ENCODE peak calls at places on chromosomes 6 and 20, in six cellular contexts. F, J, Y, R, U and D are unnamed samples.

GRCh38 chr6:128452713-128453112 is 67.7 kb downstream of the PTPRK start:
- DNase-seq in F (no peak), J (no peak), Y (no peak), R (no peak), U (no peak), D (no peak)

GRCh38 chr6:33126101-33126714 is 50.4 kb downstream of the HLA-DPB1 start:
- DNase-seq in F (peak), J (no peak), Y (no peak), R (peak), U (peak), D (no peak)

GRCh38 chr20:1894471-1894950 is 696 bp upstream of the SIRPA start:
- DNase-seq in F (no peak), J (no peak), Y (peak), R (no peak), U (peak), D (no peak)

GRCh38 chr6:63805808-63806572 is 170.4 kb downstream of the PHF3 start:
- DNase-seq in F (no peak), J (peak), Y (no peak), R (peak), U (peak), D (no peak)

GRCh38 chr20:56359212-56360132 is 698 bp downstream of the FAM210B start:
- DNase-seq in F (peak), J (no peak), Y (peak), R (peak), U (peak), D (peak)

GRCh38 chr6:100924574-100924973 is 43.4 kb upstream of the ASCC3 start:
- DNase-seq in F (no peak), J (no peak), Y (no peak), R (no peak), U (peak), D (no peak)

GRCh38 chr20:17752452-17752851 is 52.7 kb downstream of the BANF2 start:
- DNase-seq in F (no peak), J (no peak), Y (no peak), R (no peak), U (no peak), D (no peak)

GRCh38 chr20:57089701-57090144 is 176.7 kb downstream of the BMP7 start:
- DNase-seq in F (peak), J (no peak), Y (peak), R (peak), U (peak), D (peak)

GRCh38 chr6:56357616-56358373 is 110.4 kb upstream of the COL21A1 start:
- DNase-seq in F (no peak), J (no peak), Y (no peak), R (no peak), U (peak), D (no peak)

GRCh38 chr6:43978473-43979360 is 148.5 kb downstream of the MRPL14 start:
- DNase-seq in F (no peak), J (no peak), Y (no peak), R (no peak), U (no peak), D (no peak)

GRCh38 chr20:48673485-48673884 is 154.3 kb downstream of the PREX1 start:
- DNase-seq in F (no peak), J (no peak), Y (no peak), R (no peak), U (no peak), D (no peak)

GRCh38 chr20:57713505-57713903 is 3.7 kb upstream of the PMEPA1 start:
- DNase-seq in F (no peak), J (no peak), Y (no peak), R (peak), U (no peak), D (no peak)

GRCh38 chr20:50395258-50395729 is 114.9 kb upstream of the PTPN1 start:
- DNase-seq in F (peak), J (no peak), Y (no peak), R (peak), U (no peak), D (peak)

GRCh38 chr6:50271266-50271665 is 221.5 kb upstream of the DEFB112 start:
- DNase-seq in F (no peak), J (no peak), Y (no peak), R (no peak), U (peak), D (no peak)
- H3K4me3 ChIP-seq in F (no peak), J (no peak), Y (no peak), R (no peak), U (no peak), D (no peak)

GRCh38 chr6:52499026-52499425 is 77.8 kb downstream of the TRAM2 start:
- DNase-seq in F (no peak), J (no peak), Y (no peak), R (no peak), U (no peak), D (no peak)
- H3K4me3 ChIP-seq in F (no peak), J (no peak), Y (no peak), R (no peak), U (no peak), D (no peak)

GRCh38 chr20:64082821-64083379 is 1.3 kb downstream of the LKAAEAR1 start:
- DNase-seq in F (no peak), J (no peak), Y (no peak), R (no peak), U (no peak), D (no peak)
- H3K4me3 ChIP-seq in F (peak), J (peak), Y (no peak), R (peak), U (no peak), D (no peak)

DNA sequence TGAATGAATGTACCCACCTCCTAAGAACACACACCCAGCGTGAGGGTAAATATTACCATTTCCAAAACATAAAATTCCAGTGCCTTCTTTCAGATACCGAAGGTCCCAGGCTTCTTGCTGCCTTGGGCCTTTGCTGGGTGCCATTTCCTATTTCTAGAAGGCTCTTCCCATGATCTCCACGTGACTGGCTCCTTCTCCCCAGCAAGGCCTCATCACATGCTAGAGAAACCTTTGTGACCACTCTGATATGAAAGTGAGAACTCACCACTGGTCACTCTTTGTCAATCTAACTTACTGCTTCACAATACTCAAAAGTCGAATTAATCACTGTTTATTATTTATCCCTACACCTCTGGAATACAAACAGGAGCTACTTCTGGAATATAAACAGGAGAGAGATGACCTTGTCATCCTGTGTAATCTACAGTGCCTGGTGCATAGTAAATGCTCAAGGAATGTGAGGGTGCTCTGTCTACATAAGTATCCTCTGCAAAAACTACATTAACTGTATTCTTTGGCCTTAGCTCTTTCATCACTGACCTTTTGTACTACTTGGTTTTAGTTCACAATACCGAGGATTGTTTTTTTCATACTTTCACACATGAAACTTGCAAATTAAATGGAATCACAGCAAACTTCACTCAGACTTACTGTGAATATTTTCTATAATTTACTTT is 1.6 kb downstream of the STX7 start:
- DNase-seq in F (no peak), J (no peak), Y (no peak), R (peak), U (no peak), D (no peak)
- H3K4me3 ChIP-seq in F (peak), J (no peak), Y (no peak), R (peak), U (peak), D (no peak)

GRCh38 chr6:10389739-10390494 is 25.0 kb downstream of the TFAP2A start:
- DNase-seq in F (no peak), J (no peak), Y (no peak), R (no peak), U (no peak), D (no peak)
- H3K4me3 ChIP-seq in F (no peak), J (no peak), Y (no peak), R (no peak), U (no peak), D (no peak)

GRCh38 chr6:169035381-169036280 is 218.0 kb downstream of the THBS2 start:
- DNase-seq in F (no peak), J (peak), Y (no peak), R (no peak), U (peak), D (no peak)
- H3K4me3 ChIP-seq in F (no peak), J (peak), Y (no peak), R (no peak), U (peak), D (no peak)

GRCh38 chr6:168739381-168739780 is 298.4 kb downstream of the SMOC2 start:
- DNase-seq in F (no peak), J (no peak), Y (no peak), R (no peak), U (no peak), D (no peak)

GRCh38 chr6:168736039-168736438 is 295.1 kb downstream of the SMOC2 start:
- DNase-seq in F (no peak), J (no peak), Y (no peak), R (no peak), U (no peak), D (no peak)

GRCh38 chr6:168734523-168734922 is 293.5 kb downstream of the SMOC2 start:
- DNase-seq in F (no peak), J (no peak), Y (no peak), R (no peak), U (no peak), D (no peak)

GRCh38 chr6:168735268-168735949 is 294.4 kb downstream of the SMOC2 start:
- DNase-seq in F (no peak), J (no peak), Y (no peak), R (no peak), U (no peak), D (no peak)

DNA sequence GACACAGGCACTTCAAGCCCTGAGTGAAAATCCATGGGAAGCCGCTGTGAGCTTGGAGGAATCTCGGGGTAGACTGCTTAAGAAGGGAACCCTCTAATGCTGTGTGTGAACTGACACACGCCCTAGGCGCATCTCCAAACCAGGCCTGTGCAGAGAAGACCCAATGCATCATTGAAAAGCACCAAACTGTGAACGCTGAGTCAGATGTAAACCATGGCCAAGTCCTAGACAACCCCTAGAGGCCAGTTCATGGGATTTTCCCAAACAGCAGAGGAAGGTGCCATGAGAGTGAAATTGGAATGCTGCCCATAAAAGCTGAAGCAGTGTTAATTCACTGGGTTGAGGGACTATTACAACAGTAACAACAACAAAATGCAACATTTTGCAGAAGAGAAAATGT is 296.5 kb downstream of the SMOC2 start:
- DNase-seq in F (no peak), J (no peak), Y (no peak), R (no peak), U (no peak), D (no peak)
- H3K4me3 ChIP-seq in F (no peak), J (no peak), Y (no peak), R (no peak), U (no peak), D (no peak)